ENCODE peak calls at places on chromosomes 3 and 15, in eight cellular contexts. V is EH, X is IMR-90, Y is heart left ventricle, P is fibroblast of lung, N is ACHN, E is hypothalamus, J is iris pigment epithelial cell. M is an unnamed sample.
A peak's percentile ranks its signal among the peaks of the same experiment; 100 is the strongest.

GRCh38 chr3:183500981-183501704 is 54.4 kb downstream of the KLHL6 start:
- DNase-seq in E (no peak), J (no peak), X (no peak), N (no peak), P (no peak), V (no peak), Y (no peak), M (no peak)

GRCh38 chr3:169744332-169745054 is 20.4 kb downstream of the TERC start:
- DNase-seq in Y (no peak), X (peak; percentile 22), V (peak; percentile 6), P (peak; percentile 77), E (no peak), N (peak; percentile 36), J (peak; percentile 7), M (no peak)

GRCh38 chr3:152497457-152497856 is 228.7 kb downstream of the MBNL1 start:
- DNase-seq in V (peak; percentile 23), J (peak; percentile 91), X (peak; percentile 24), N (no peak), E (no peak), P (peak; percentile 69), Y (no peak), M (peak; percentile 71)

GRCh38 chr15:92638709-92639365 is 16.7 kb downstream of the FAM174B start:
- DNase-seq in P (no peak), N (no peak), Y (no peak), V (no peak), X (no peak), E (no peak), J (no peak), M (no peak)

GRCh38 chr3:2547049-2547448 is 448.4 kb downstream of the CNTN4 start:
- DNase-seq in J (no peak), X (no peak), N (no peak), P (no peak), V (no peak), Y (no peak), E (no peak), M (no peak)

GRCh38 chr3:53650424-53650823 is 156.0 kb downstream of the CACNA1D start:
- DNase-seq in N (no peak), X (no peak), P (no peak), E (no peak), V (no peak), Y (no peak), J (no peak), M (peak; percentile 54)

GRCh38 chr3:107740992-107741896 is 218.5 kb downstream of the BBX start:
- DNase-seq in Y (no peak), P (peak; percentile 63), J (peak; percentile 25), V (peak; percentile 35), N (peak; percentile 25), X (peak; percentile 45), E (peak; percentile 47), M (peak; percentile 29)

GRCh38 chr15:48149858-48150257 is 28.2 kb downstream of the MYEF2 start:
- DNase-seq in Y (no peak), J (peak; percentile 91), V (peak; percentile 77), X (peak; percentile 83), N (peak; percentile 58), P (peak; percentile 15), E (no peak), M (no peak)

GRCh38 chr3:193240850-193241706 is at the start of gene PLAAT1:
- DNase-seq in P (peak; percentile 22), V (peak; percentile 50), J (peak; percentile 53), E (peak; percentile 58), X (peak; percentile 19), Y (peak; percentile 78), N (peak; percentile 19), M (peak; percentile 84)

GRCh38 chr3:45277636-45278035 is 51.5 kb upstream of the TMEM158 start:
- DNase-seq in X (no peak), J (no peak), P (no peak), E (no peak), N (no peak), Y (no peak), V (no peak), M (no peak)

M was measured in osteoblast.